ENCODE peak calls at places on chromosomes 16 and 17, in seven cellular contexts. U is SK-N-DZ; W is uterus; H is D341Med; D is CD4-positive, alpha-beta T cell; S is EH; T is left colon. V is an unnamed sample.

GRCh38 chr17:40551091-40551873 is 14.0 kb downstream of the CCR7 start:
- DNase-seq in T (peak), D (no peak), S (peak), H (peak), U (no peak), W (peak), V (peak)

GRCh38 chr17:2701996-2702741 is 9.4 kb downstream of the CLUH start:
- DNase-seq in D (no peak), S (no peak), W (peak), H (peak), T (no peak), U (no peak), V (no peak)

GRCh38 chr17:7650509-7651096 is at the start of gene ATP1B2:
- DNase-seq in S (peak), U (peak), W (peak), T (peak), H (peak), D (peak), V (peak)

GRCh38 chr17:876272-876671 is 94.1 kb downstream of the MRM3 start:
- DNase-seq in D (peak), U (no peak), T (no peak), H (no peak), W (no peak), S (no peak), V (no peak)

GRCh38 chr17:8121531-8122390 is 2.1 kb downstream of the HES7 start:
- DNase-seq in T (peak), D (no peak), W (peak), H (peak), U (peak), S (peak), V (peak)

GRCh38 chr17:66038125-66038524 is 153.8 kb downstream of the CEP112 start:
- DNase-seq in D (no peak), H (no peak), U (no peak), S (no peak), T (no peak), W (no peak), V (no peak)

GRCh38 chr17:27491713-27492190 is 35.5 kb downstream of the KSR1 start:
- DNase-seq in S (no peak), T (no peak), W (no peak), D (no peak), H (peak), U (peak), V (no peak)

GRCh38 chr16:50266337-50267091 is at the start of gene ADCY7:
- DNase-seq in U (peak), S (peak), H (no peak), W (no peak), T (peak), D (peak), V (peak)

GRCh38 chr16:63596716-63597115 is 1525.1 kb downstream of the CDH11 start:
- DNase-seq in H (no peak), W (no peak), T (no peak), D (no peak), U (no peak), S (no peak), V (no peak)

GRCh38 chr16:2713985-2714774 is 5.8 kb downstream of the PRSS27 start:
- DNase-seq in W (no peak), S (no peak), D (no peak), T (no peak), U (no peak), H (no peak), V (no peak)

GRCh38 chr16:82627811-82628339 is 1.1 kb downstream of the CDH13 start:
- DNase-seq in H (no peak), S (peak), T (no peak), U (no peak), D (no peak), W (peak), V (peak)

GRCh38 chr16:35686595-35686994 is 2227.2 kb downstream of the TP53TG3F start:
- DNase-seq in T (no peak), H (no peak), D (no peak), U (no peak), S (no peak), W (no peak), V (no peak)

GRCh38 chr17:17567631-17568030 is 23.9 kb downstream of the PEMT start:
- DNase-seq in W (no peak), U (no peak), T (peak), D (no peak), H (no peak), S (no peak), V (peak)

GRCh38 chr17:31413871-31414589 is 22.6 kb downstream of the RAB11FIP4 start:
- DNase-seq in W (no peak), T (no peak), D (no peak), S (peak), H (no peak), U (no peak), V (peak)

GRCh38 chr17:57862410-57862989 is 12.7 kb upstream of the MRPS23 start:
- DNase-seq in T (no peak), D (no peak), H (peak), S (no peak), U (no peak), W (peak), V (no peak)

GRCh38 chr17:67059372-67059771 is 15.0 kb downstream of the CACNG1 start:
- DNase-seq in D (no peak), W (no peak), S (no peak), H (peak), U (no peak), T (no peak), V (peak)

GRCh38 chr17:59914274-59914854 is 21.4 kb downstream of the RPS6KB1 start:
- DNase-seq in H (peak), U (peak), T (no peak), D (no peak), W (no peak), S (peak), V (peak)

GRCh38 chr17:77965354-77965753 is 6.9 kb downstream of the TNRC6C start:
- DNase-seq in U (no peak), T (no peak), W (no peak), S (no peak), D (no peak), H (no peak), V (peak)

V was measured in astrocyte of the hippocampus.